ENCODE peak calls at places on chromosome 11, in eight cellular contexts. One of them, this sample, is unnamed. For H3K4me1, the result is how much of the 10 kb centered on the place peaks cover.

GRCh38 chr11:124586247-124586860 is 16.6 kb downstream of the OR8A1 start:
- DNase-seq in transverse colon: peak
- DNase-seq in sigmoid colon: no peak
- DNase-seq in stomach: peak
- DNase-seq in tibial nerve: peak
- DNase-seq in H1: peak
- DNase-seq in A549: peak
- DNase-seq in ovary: no peak
- DNase-seq in this sample: no peak

GRCh38 chr11:82775736-82776346 is 42.2 kb upstream of the FAM181B start:
- DNase-seq in H1: peak
- DNase-seq in stomach: no peak
- DNase-seq in tibial nerve: no peak
- DNase-seq in A549: peak
- DNase-seq in sigmoid colon: no peak
- DNase-seq in ovary: no peak
- DNase-seq in transverse colon: peak
- DNase-seq in this sample: no peak

GRCh38 chr11:61919113-61919840 is 1.9 kb upstream of the RAB3IL1 start:
- DNase-seq in stomach: no peak
- DNase-seq in sigmoid colon: peak
- DNase-seq in ovary: no peak
- DNase-seq in tibial nerve: no peak
- DNase-seq in H1: peak
- DNase-seq in A549: no peak
- DNase-seq in transverse colon: no peak
- DNase-seq in this sample: peak

GRCh38 chr11:96141649-96142048 is 201.3 kb downstream of the MAML2 start:
- DNase-seq in ovary: no peak
- DNase-seq in A549: no peak
- DNase-seq in stomach: no peak
- DNase-seq in H1: no peak
- DNase-seq in transverse colon: no peak
- DNase-seq in sigmoid colon: no peak
- DNase-seq in tibial nerve: no peak
- DNase-seq in this sample: no peak

GRCh38 chr11:78268516-78269410 is 80.0 kb downstream of the USP35 start:
- DNase-seq in stomach: no peak
- DNase-seq in ovary: peak
- DNase-seq in H1: no peak
- DNase-seq in transverse colon: no peak
- DNase-seq in tibial nerve: no peak
- DNase-seq in sigmoid colon: peak
- DNase-seq in A549: no peak
- DNase-seq in this sample: no peak

GRCh38 chr11:115606223-115607220 is 102.3 kb upstream of the CADM1 start:
- DNase-seq in A549: no peak
- DNase-seq in stomach: peak
- DNase-seq in H1: no peak
- DNase-seq in sigmoid colon: no peak
- DNase-seq in tibial nerve: no peak
- DNase-seq in ovary: peak
- DNase-seq in transverse colon: no peak
- DNase-seq in this sample: no peak

GRCh38 chr11:32671051-32671450 is 87.4 kb downstream of the EIF3M start:
- DNase-seq in sigmoid colon: no peak
- DNase-seq in A549: no peak
- DNase-seq in transverse colon: no peak
- DNase-seq in tibial nerve: no peak
- DNase-seq in H1: no peak
- DNase-seq in stomach: no peak
- DNase-seq in ovary: no peak
- DNase-seq in this sample: no peak

GRCh38 chr11:9057032-9057431 is 34.4 kb downstream of the SCUBE2 start:
- DNase-seq in transverse colon: no peak
- DNase-seq in stomach: no peak
- DNase-seq in sigmoid colon: no peak
- DNase-seq in A549: no peak
- DNase-seq in H1: no peak
- DNase-seq in ovary: no peak
- DNase-seq in tibial nerve: no peak
- DNase-seq in this sample: no peak

GRCh38 chr11:2741377-2742131 is 41.8 kb upstream of the KCNQ1OT1 start:
- DNase-seq in stomach: no peak
- DNase-seq in tibial nerve: no peak
- DNase-seq in ovary: peak
- DNase-seq in transverse colon: no peak
- DNase-seq in sigmoid colon: peak
- DNase-seq in A549: peak
- DNase-seq in H1: no peak
- DNase-seq in this sample: no peak

GRCh38 chr11:72135891-72136676 is 559 bp downstream of the FOLR3 start:
- DNase-seq in transverse colon: no peak
- DNase-seq in tibial nerve: no peak
- DNase-seq in stomach: no peak
- DNase-seq in H1: no peak
- DNase-seq in A549: no peak
- DNase-seq in ovary: no peak
- DNase-seq in sigmoid colon: no peak
- DNase-seq in this sample: no peak

GRCh38 chr11:61756452-61757212 is 4.2 kb downstream of the MYRF start:
- DNase-seq in ovary: no peak
- DNase-seq in sigmoid colon: no peak
- DNase-seq in stomach: peak
- DNase-seq in H1: no peak
- DNase-seq in tibial nerve: no peak
- DNase-seq in transverse colon: peak
- DNase-seq in A549: peak
- DNase-seq in this sample: no peak

GRCh38 chr11:95671768-95672167 is 117.8 kb downstream of the FAM76B start:
- DNase-seq in H1: no peak
- DNase-seq in ovary: peak
- DNase-seq in A549: no peak
- DNase-seq in stomach: no peak
- DNase-seq in sigmoid colon: no peak
- DNase-seq in transverse colon: no peak
- DNase-seq in tibial nerve: no peak
- DNase-seq in this sample: no peak

GRCh38 chr11:2529636-2530035 is 84.8 kb downstream of the KCNQ1 start:
- DNase-seq in stomach: no peak
- DNase-seq in ovary: no peak
- DNase-seq in H1: no peak
- DNase-seq in A549: no peak
- DNase-seq in transverse colon: peak
- DNase-seq in tibial nerve: no peak
- DNase-seq in sigmoid colon: peak
- DNase-seq in this sample: peak

GRCh38 chr11:77558380-77558779 is 31.4 kb upstream of the AQP11 start:
- DNase-seq in sigmoid colon: no peak
- DNase-seq in A549: no peak
- DNase-seq in tibial nerve: no peak
- DNase-seq in ovary: no peak
- DNase-seq in stomach: no peak
- DNase-seq in H1: no peak
- DNase-seq in transverse colon: no peak
- DNase-seq in this sample: no peak

GRCh38 chr11:64406221-64406946 is 47.4 kb downstream of the RPS6KA4 start:
- DNase-seq in tibial nerve: no peak
- DNase-seq in ovary: peak
- DNase-seq in sigmoid colon: peak
- DNase-seq in stomach: no peak
- DNase-seq in H1: no peak
- DNase-seq in A549: no peak
- DNase-seq in transverse colon: no peak
- DNase-seq in this sample: no peak

GRCh38 chr11:94493443-94494199 is at the start of the genes ANKRD49 and MRE11:
- DNase-seq in A549: peak
- DNase-seq in tibial nerve: peak
- DNase-seq in H1: peak
- DNase-seq in ovary: peak
- DNase-seq in transverse colon: peak
- DNase-seq in sigmoid colon: peak
- DNase-seq in stomach: peak
- DNase-seq in this sample: peak
- TF ChIP-seq CTCF in A549: no peak
- TF ChIP-seq CTCF in tibial nerve: no peak
- TF ChIP-seq CTCF in H1: no peak
- TF ChIP-seq CTCF in ovary: no peak
- TF ChIP-seq CTCF in transverse colon: no peak
- TF ChIP-seq CTCF in sigmoid colon: no peak
- TF ChIP-seq CTCF in stomach: no peak
- TF ChIP-seq CTCF in this sample: no peak

GRCh38 chr11:101563166-101563565 is 20.6 kb downstream of the TRPC6 start:
- DNase-seq in ovary: no peak
- DNase-seq in stomach: no peak
- DNase-seq in A549: no peak
- DNase-seq in tibial nerve: no peak
- DNase-seq in transverse colon: no peak
- DNase-seq in sigmoid colon: no peak
- DNase-seq in H1: no peak
- DNase-seq in this sample: no peak
- H3K4me1 ChIP-seq in ovary: under half
- H3K4me1 ChIP-seq in stomach: under half
- H3K4me1 ChIP-seq in A549: under half
- H3K4me1 ChIP-seq in tibial nerve: under half
- H3K4me1 ChIP-seq in transverse colon: under half
- H3K4me1 ChIP-seq in sigmoid colon: under half
- H3K4me1 ChIP-seq in H1: under half
- H3K4me1 ChIP-seq in this sample: under half

GRCh38 chr11:133576351-133576750 is 44.0 kb upstream of the OPCML start:
- DNase-seq in H1: peak
- DNase-seq in A549: no peak
- DNase-seq in sigmoid colon: no peak
- DNase-seq in tibial nerve: no peak
- DNase-seq in stomach: no peak
- DNase-seq in transverse colon: no peak
- DNase-seq in ovary: no peak
- DNase-seq in this sample: no peak

GRCh38 chr11:133570376-133570775 is 38.1 kb upstream of the OPCML start:
- DNase-seq in stomach: no peak
- DNase-seq in transverse colon: no peak
- DNase-seq in tibial nerve: no peak
- DNase-seq in sigmoid colon: no peak
- DNase-seq in A549: peak
- DNase-seq in H1: no peak
- DNase-seq in ovary: no peak
- DNase-seq in this sample: no peak
- TF ChIP-seq EP300 in stomach: no peak
- TF ChIP-seq EP300 in transverse colon: no peak
- TF ChIP-seq EP300 in tibial nerve: no peak
- TF ChIP-seq EP300 in sigmoid colon: no peak
- TF ChIP-seq EP300 in A549: no peak
- TF ChIP-seq EP300 in H1: no peak
- TF ChIP-seq EP300 in ovary: no peak
- TF ChIP-seq EP300 in this sample: no peak

GRCh38 chr11:69799097-69799496 is 20.1 kb downstream of the FGF3 start:
- DNase-seq in ovary: no peak
- DNase-seq in transverse colon: no peak
- DNase-seq in H1: no peak
- DNase-seq in A549: no peak
- DNase-seq in tibial nerve: no peak
- DNase-seq in sigmoid colon: no peak
- DNase-seq in stomach: no peak
- DNase-seq in this sample: no peak

GRCh38 chr11:69799582-69799981 is 19.6 kb downstream of the FGF3 start:
- DNase-seq in stomach: no peak
- DNase-seq in H1: no peak
- DNase-seq in A549: peak
- DNase-seq in ovary: no peak
- DNase-seq in transverse colon: no peak
- DNase-seq in tibial nerve: no peak
- DNase-seq in sigmoid colon: no peak
- DNase-seq in this sample: no peak

GRCh38 chr11:69796063-69796462 is 20.9 kb upstream of the FGF4 start:
- DNase-seq in stomach: no peak
- DNase-seq in ovary: no peak
- DNase-seq in sigmoid colon: no peak
- DNase-seq in transverse colon: no peak
- DNase-seq in tibial nerve: no peak
- DNase-seq in A549: no peak
- DNase-seq in H1: no peak
- DNase-seq in this sample: no peak

GRCh38 chr11:69797737-69798528 is 21.3 kb downstream of the FGF3 start:
- DNase-seq in transverse colon: no peak
- DNase-seq in stomach: no peak
- DNase-seq in sigmoid colon: no peak
- DNase-seq in ovary: no peak
- DNase-seq in A549: no peak
- DNase-seq in tibial nerve: no peak
- DNase-seq in H1: no peak
- DNase-seq in this sample: no peak

GRCh38 chr11:69797156-69797555 is 22.0 kb upstream of the FGF4 start:
- DNase-seq in ovary: no peak
- DNase-seq in H1: no peak
- DNase-seq in A549: peak
- DNase-seq in transverse colon: no peak
- DNase-seq in stomach: no peak
- DNase-seq in sigmoid colon: no peak
- DNase-seq in tibial nerve: no peak
- DNase-seq in this sample: no peak
- TF ChIP-seq CTCF in ovary: no peak
- TF ChIP-seq CTCF in H1: peak
- TF ChIP-seq CTCF in A549: no peak
- TF ChIP-seq CTCF in transverse colon: no peak
- TF ChIP-seq CTCF in stomach: no peak
- TF ChIP-seq CTCF in sigmoid colon: no peak
- TF ChIP-seq CTCF in tibial nerve: no peak
- TF ChIP-seq CTCF in this sample: no peak

This sample was measured in suprapubic skin.